ENCODE peak calls at places on chromosomes 7 and 10, in four cellular contexts. J is Karpas-422; S is CD4-positive, alpha-beta T cell; M is iris pigment epithelial cell. Y is an unnamed sample.

GRCh38 chr10:101612086-101612485 is 24.0 kb downstream of the DPCD start:
- DNase-seq in J (no peak), S (no peak), M (no peak), Y (no peak)

GRCh38 chr7:106023369-106024322 is 60.6 kb downstream of the CDHR3 start:
- DNase-seq in J (peak; percentile 54), S (no peak), M (no peak), Y (no peak)

GRCh38 chr7:35038340-35038738 is 1.1 kb upstream of the DPY19L1 start:
- DNase-seq in J (no peak), S (no peak), M (no peak), Y (no peak)

GRCh38 chr7:105304040-105304895 is 84.5 kb downstream of the SRPK2 start:
- DNase-seq in J (no peak), S (no peak), M (peak; percentile 68), Y (peak; percentile 49)

GRCh38 chr10:86182150-86182549 is 184.4 kb downstream of the GRID1 start:
- DNase-seq in J (no peak), S (no peak), M (no peak), Y (no peak)

GRCh38 chr7:148698397-148699023 is at the start of gene CUL1:
- DNase-seq in J (peak; percentile 86), S (peak; percentile 82), M (peak; percentile 68), Y (peak; percentile 83)

GRCh38 chr7:77657427-77658331 is 38.6 kb upstream of the RSBN1L start:
- DNase-seq in J (peak; percentile 83), S (no peak), M (peak; percentile 31), Y (peak; percentile 50)

GRCh38 chr7:55573526-55573925 is 1.2 kb upstream of the VOPP1 start:
- DNase-seq in J (no peak), S (no peak), M (peak; percentile 42), Y (no peak)

GRCh38 chr10:70807566-70807965 is 8.2 kb upstream of the SGPL1 start:
- DNase-seq in J (no peak), S (no peak), M (no peak), Y (no peak)

GRCh38 chr10:14282271-14282670 is 48.5 kb downstream of the FRMD4A start:
- DNase-seq in J (no peak), S (no peak), M (peak; percentile 42), Y (no peak)

GRCh38 chr7:152336754-152337368 is 98.9 kb downstream of the KMT2C start:
- DNase-seq in J (peak; percentile 75), S (no peak), M (peak; percentile 42), Y (peak; percentile 51)

Y was measured in fibroblast of gingiva.